ENCODE peak calls at places on chromosomes 2 and 18, in nine cellular contexts. U is PC-9; Y is uterus; E is A673; N is fibroblast of lung; X is effector memory CD4-positive, alpha-beta T cell; K is CD8-positive, alpha-beta T cell; H is DND-41; T is esophagus squamous epithelium. C is an unnamed sample.

GRCh38 chr2:198004921-198005829 is 200.8 kb downstream of the PLCL1 start:
- DNase-seq in U (no peak), Y (no peak), E (no peak), N (no peak), X (no peak), K (no peak), H (no peak), T (no peak), C (no peak)

GRCh38 chr2:70958759-70959158 is 19.7 kb upstream of the ANKRD53 start:
- DNase-seq in U (no peak), Y (peak; percentile 5), E (no peak), N (no peak), X (no peak), K (no peak), H (no peak), T (no peak), C (peak; percentile 33)

GRCh38 chr2:110099036-110099420 is 16.6 kb downstream of the MALL start:
- DNase-seq in U (no peak), Y (no peak), E (no peak), N (no peak), X (no peak), K (no peak), H (no peak), T (no peak), C (no peak)

GRCh38 chr2:117957616-117958015 is 56.3 kb downstream of the CCDC93 start:
- DNase-seq in U (no peak), Y (no peak), E (no peak), N (no peak), X (no peak), K (no peak), H (no peak), T (no peak), C (no peak)

GRCh38 chr18:28175930-28176673 is 828 bp downstream of the CDH2 start:
- DNase-seq in U (peak; percentile 28), Y (no peak), E (peak; percentile 35), N (peak; percentile 48), X (no peak), K (no peak), H (peak; percentile 56), T (no peak), C (no peak)

GRCh38 chr18:31399336-31400032 is 22.9 kb downstream of the DSG4 start:
- DNase-seq in U (no peak), Y (no peak), E (no peak), N (peak; percentile 81), X (no peak), K (no peak), H (no peak), T (no peak), C (no peak)

GRCh38 chr18:33446604-33447003 is 6.1 kb upstream of the CCDC178 start:
- DNase-seq in U (no peak), Y (no peak), E (no peak), N (no peak), X (no peak), K (no peak), H (no peak), T (no peak), C (no peak)

GRCh38 chr2:187594801-187595200 is 40.6 kb upstream of the TFPI start:
- DNase-seq in U (no peak), Y (no peak), E (no peak), N (no peak), X (no peak), K (no peak), H (no peak), T (no peak), C (no peak)

GRCh38 chr2:109407401-109408335 is 206.1 kb downstream of the SEPTIN10 start:
- DNase-seq in U (peak; percentile 80), Y (no peak), E (no peak), N (no peak), X (no peak), K (no peak), H (no peak), T (no peak), C (no peak)

GRCh38 chr2:240060977-240061591 is 7.8 kb upstream of the OR6B3 start:
- DNase-seq in U (peak; percentile 55), Y (no peak), E (peak; percentile 71), N (peak; percentile 27), X (no peak), K (peak; percentile 47), H (peak; percentile 55), T (no peak), C (no peak)

GRCh38 chr2:79638410-79638809 is 125.6 kb downstream of the CTNNA2 start:
- DNase-seq in U (no peak), Y (no peak), E (no peak), N (peak; percentile 31), X (no peak), K (no peak), H (no peak), T (no peak), C (no peak)

GRCh38 chr2:239668042-239668441 is 267.2 kb upstream of the HDAC4 start:
- DNase-seq in U (no peak), Y (no peak), E (no peak), N (no peak), X (no peak), K (no peak), H (no peak), T (no peak), C (no peak)

GRCh38 chr18:22935431-22935830 is 2.3 kb downstream of the RBBP8 start:
- DNase-seq in U (no peak), Y (no peak), E (peak; percentile 39), N (no peak), X (no peak), K (no peak), H (peak; percentile 19), T (no peak), C (no peak)

GRCh38 chr2:175854149-175854548 is 147.9 kb downstream of the LNPK start:
- DNase-seq in U (no peak), Y (no peak), E (no peak), N (no peak), X (no peak), K (no peak), H (no peak), T (no peak), C (no peak)

GRCh38 chr18:8052237-8052701 is 485.2 kb downstream of the PTPRM start:
- DNase-seq in U (peak; percentile 5), Y (no peak), E (no peak), N (peak; percentile 20), X (no peak), K (no peak), H (peak; percentile 6), T (no peak), C (peak; percentile 24)

GRCh38 chr18:28884304-28884703 is 707.4 kb upstream of the CDH2 start:
- DNase-seq in U (no peak), Y (no peak), E (no peak), N (peak; percentile 11), X (no peak), K (no peak), H (no peak), T (no peak), C (no peak)

GRCh38 chr2:74735009-74735408 is 81.0 kb downstream of the SEMA4F start:
- DNase-seq in U (peak; percentile 14), Y (no peak), E (no peak), N (peak; percentile 28), X (no peak), K (no peak), H (no peak), T (no peak), C (no peak)

GRCh38 chr2:226673314-226673723 is 126.3 kb downstream of the IRS1 start:
- DNase-seq in U (peak; percentile 92), Y (peak; percentile 31), E (peak; percentile 63), N (peak; percentile 96), X (no peak), K (no peak), H (peak; percentile 55), T (no peak), C (peak; percentile 52)

DNA sequence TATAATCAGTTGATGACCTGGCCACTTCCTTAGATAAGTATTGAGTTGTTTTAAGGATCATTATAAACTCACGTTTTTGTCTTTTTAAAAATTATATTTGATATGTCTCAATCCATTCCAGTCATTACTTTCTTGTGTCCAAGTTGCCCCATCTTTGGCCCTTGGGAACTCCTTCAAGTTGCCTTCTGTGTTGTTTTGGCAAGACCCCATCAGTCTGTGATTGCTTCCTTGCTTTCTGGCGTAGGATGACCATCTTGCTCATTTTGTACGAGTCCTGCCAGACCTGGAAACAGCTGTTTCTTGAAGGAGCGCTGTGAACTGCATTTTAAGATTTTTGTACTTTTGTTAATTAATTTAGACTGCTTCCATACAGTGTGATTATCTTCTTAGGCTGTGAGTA is 68.9 kb upstream of the ITM2C start:
- DNase-seq in U (no peak), Y (peak; percentile 33), E (no peak), N (no peak), X (no peak), K (no peak), H (no peak), T (no peak), C (no peak)
- H3K27ac ChIP-seq in U (peak overlapping the region; percentile 85), Y (peak overlapping the region; percentile 83), E (no peak overlapping the region), N (peak overlapping the region; percentile 90), X (no peak overlapping the region), K (no peak overlapping the region), H (no peak overlapping the region), T (peak overlapping the region; percentile 91), C (peak overlapping the region; percentile 85)

DNA sequence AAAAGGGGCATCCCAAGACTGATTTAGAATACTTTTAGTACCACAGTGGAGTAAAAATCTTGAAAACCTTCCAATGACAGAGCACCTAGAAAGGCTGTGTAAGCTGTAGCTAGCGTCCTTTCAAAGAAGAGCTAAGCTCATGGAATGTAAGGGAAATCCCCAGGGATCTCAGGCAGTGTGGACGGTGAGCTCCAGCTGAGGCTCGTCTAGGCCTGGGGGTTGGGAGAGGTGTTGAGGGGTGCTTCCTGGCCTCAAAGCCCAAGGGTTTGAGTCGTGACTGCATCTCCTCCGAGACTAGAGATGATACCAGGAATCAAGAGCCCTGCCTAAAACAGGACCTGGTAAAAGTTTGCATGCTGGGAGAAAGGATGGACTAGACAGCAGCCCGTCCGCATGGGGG is 7.6 kb downstream of the CTIF start:
- DNase-seq in U (no peak), Y (no peak), E (peak; percentile 40), N (peak; percentile 65), X (no peak), K (no peak), H (no peak), T (no peak), C (peak; percentile 67)
- H3K4me1 ChIP-seq in U (peaks cover 40% of the 10 kb centered on the region), Y (peaks cover 8% of the 10 kb centered on the region), E (peaks cover 36% of the 10 kb centered on the region), N (peaks cover 36% of the 10 kb centered on the region), X (no peaks in the 10 kb centered on the region), K (no peaks in the 10 kb centered on the region), H (no peaks in the 10 kb centered on the region), T (peaks cover 46% of the 10 kb centered on the region), C (peaks cover 80% of the 10 kb centered on the region)

GRCh38 chr18:3759099-3759498 is 309.1 kb downstream of the TGIF1 start:
- DNase-seq in U (no peak), Y (no peak), E (no peak), N (no peak), X (no peak), K (no peak), H (no peak), T (no peak), C (no peak)
- H3K27ac ChIP-seq in U (no peak overlapping the region), Y (no peak overlapping the region), E (no peak overlapping the region), N (no peak overlapping the region), X (no peak overlapping the region), K (no peak overlapping the region), H (no peak overlapping the region), T (no peak overlapping the region), C (no peak overlapping the region)

DNA sequence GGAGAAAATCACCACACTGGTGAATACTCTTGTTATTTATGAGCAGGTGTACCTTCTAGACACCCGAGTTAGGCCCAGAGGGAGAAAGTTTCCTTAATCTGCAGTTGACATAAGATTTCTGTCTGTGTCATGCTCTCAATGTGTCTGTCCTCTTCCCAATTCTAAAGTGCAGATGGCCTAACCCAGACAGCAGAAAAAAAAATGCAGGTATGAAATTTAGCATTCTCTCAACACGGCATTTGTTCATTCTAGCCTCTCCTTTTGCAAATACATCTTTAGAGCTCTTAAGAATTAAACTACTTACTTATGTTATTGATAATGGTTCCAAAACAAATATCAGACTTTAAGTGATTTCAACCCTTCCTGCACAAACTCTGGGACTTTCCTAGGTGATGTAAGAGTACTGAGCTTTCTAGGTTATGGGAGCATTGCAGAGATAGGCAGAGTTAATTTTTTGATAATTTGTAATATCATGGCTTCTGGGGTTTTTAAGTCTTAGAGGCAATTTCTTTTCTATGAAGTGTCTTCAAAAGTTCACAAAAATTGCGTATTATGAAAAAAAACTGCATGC is 32.9 kb upstream of the ITGB6 start:
- DNase-seq in U (no peak), Y (no peak), E (no peak), N (no peak), X (no peak), K (no peak), H (no peak), T (no peak), C (no peak)
- H3K4me1 ChIP-seq in U (peaks cover 35% of the 10 kb centered on the region), Y (no peaks in the 10 kb centered on the region), E (peaks cover 9% of the 10 kb centered on the region), N (peaks cover 4% of the 10 kb centered on the region), X (no peaks in the 10 kb centered on the region), K (no peaks in the 10 kb centered on the region), H (no peaks in the 10 kb centered on the region), T (peaks cover 12% of the 10 kb centered on the region), C (peaks cover 19% of the 10 kb centered on the region)

C was measured in SJSA1.